ENCODE peak calls at places on chromosomes 11 and 22, in six cellular contexts. O is SK-N-SH, L is K562, H is IMR-90, T is GM12878, J is HepG2. E is an unnamed sample.

GRCh38 chr11:89521294-89521693 is 30.1 kb upstream of the NOX4 start:
- DNase-seq in O (no peak), L (no peak), H (peak), T (no peak), J (no peak), E (no peak)

GRCh38 chr11:119187123-119187892 is 2.0 kb downstream of the NHERF4 start:
- DNase-seq in O (peak), L (peak), H (no peak), T (no peak), J (no peak), E (no peak)

GRCh38 chr22:45534339-45535192 is 31.9 kb downstream of the FBLN1 start:
- DNase-seq in O (no peak), L (no peak), H (peak), T (no peak), J (no peak), E (no peak)

GRCh38 chr11:119087747-119088241 is 3.1 kb downstream of the HMBS start:
- DNase-seq in O (no peak), L (peak), H (no peak), T (no peak), J (no peak), E (no peak)

GRCh38 chr22:29004647-29005371 is 56.8 kb downstream of the C22orf31 start:
- DNase-seq in O (peak), L (peak), H (peak), T (no peak), J (peak), E (no peak)

GRCh38 chr22:22167791-22168189 is 76.8 kb upstream of the VPREB1 start:
- DNase-seq in O (no peak), L (no peak), H (no peak), T (peak), J (no peak), E (no peak)

GRCh38 chr22:45844949-45845613 is 131.9 kb downstream of the WNT7B start:
- DNase-seq in O (no peak), L (no peak), H (no peak), T (no peak), J (no peak), E (no peak)

GRCh38 chr11:83948205-83948604 is 662.0 kb upstream of the CCDC90B start:
- DNase-seq in O (no peak), L (no peak), H (no peak), T (no peak), J (no peak), E (no peak)

GRCh38 chr11:13337986-13338436 is 60.4 kb downstream of the BMAL1 start:
- DNase-seq in O (no peak), L (no peak), H (peak), T (no peak), J (no peak), E (peak)

GRCh38 chr11:22778642-22779041 is 51.0 kb downstream of the SVIP start:
- DNase-seq in O (peak), L (no peak), H (no peak), T (no peak), J (peak), E (peak)

GRCh38 chr11:113663567-113663966 is 42.5 kb downstream of the TMPRSS5 start:
- DNase-seq in O (no peak), L (no peak), H (no peak), T (no peak), J (no peak), E (no peak)

GRCh38 chr11:100240051-100240450 is 447.0 kb upstream of the ARHGAP42 start:
- DNase-seq in O (no peak), L (no peak), H (no peak), T (no peak), J (no peak), E (no peak)
- TF ChIP-seq RFX5 in O (no peak), L (no peak), H (no peak), T (no peak), J (no peak), E (no peak)

GRCh38 chr11:40183073-40184064 is 1276.1 kb downstream of the LRRC4C start:
- DNase-seq in O (no peak), L (no peak), H (no peak), T (peak), J (no peak), E (no peak)

GRCh38 chr11:40179541-40179940 is 1279.9 kb downstream of the LRRC4C start:
- DNase-seq in O (no peak), L (no peak), H (no peak), T (no peak), J (no peak), E (no peak)

GRCh38 chr11:40175980-40176379 is 1283.5 kb downstream of the LRRC4C start:
- DNase-seq in O (no peak), L (no peak), H (no peak), T (no peak), J (no peak), E (no peak)

DNA sequence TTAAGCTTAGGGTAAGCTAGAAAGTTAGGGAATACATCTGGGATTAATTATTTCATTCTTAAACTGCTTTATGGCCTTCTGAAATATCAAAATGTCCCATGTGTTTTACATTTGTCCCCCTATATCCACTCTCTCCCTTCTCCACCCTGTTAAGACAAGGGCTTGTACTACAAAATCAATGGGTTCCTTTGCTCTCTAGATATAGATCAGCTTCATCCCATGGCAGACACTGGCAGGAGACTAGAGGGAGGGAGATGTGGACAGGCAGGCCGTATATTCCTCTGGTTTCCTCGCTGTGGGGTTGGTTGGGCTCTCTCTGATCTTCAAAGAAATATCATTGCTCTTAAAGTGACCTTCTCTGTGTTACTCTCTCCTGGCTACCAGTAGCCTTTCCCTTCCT is 1281.0 kb downstream of the LRRC4C start:
- DNase-seq in O (peak), L (no peak), H (no peak), T (no peak), J (no peak), E (no peak)
- TF ChIP-seq RFX5 in O (no peak), L (no peak), H (no peak), T (no peak), J (no peak), E (no peak)

GRCh38 chr11:71139516-71140205 is 112.7 kb downstream of the SHANK2 start:
- DNase-seq in O (no peak), L (no peak), H (peak), T (no peak), J (peak), E (no peak)
- TF ChIP-seq RFX5 in O (no peak), L (no peak), H (no peak), T (no peak), J (no peak), E (no peak)

GRCh38 chr11:96447711-96448110 is 57.9 kb downstream of the JRKL start:
- DNase-seq in O (no peak), L (no peak), H (no peak), T (no peak), J (no peak), E (no peak)
- TF ChIP-seq RFX5 in O (no peak), L (no peak), H (no peak), T (no peak), J (no peak), E (no peak)

GRCh38 chr11:100739636-100740035 is 52.5 kb downstream of the ARHGAP42 start:
- DNase-seq in O (no peak), L (no peak), H (peak), T (no peak), J (peak), E (no peak)
- TF ChIP-seq RFX5 in O (no peak), L (no peak), H (no peak), T (no peak), J (no peak), E (no peak)

GRCh38 chr22:38177926-38178604 is 3.6 kb downstream of the PLA2G6 start:
- DNase-seq in O (no peak), L (no peak), H (peak), T (no peak), J (peak), E (peak)

GRCh38 chr22:38181453-38182200 is at the start of gene PLA2G6:
- DNase-seq in O (peak), L (peak), H (peak), T (peak), J (peak), E (peak)

GRCh38 chr22:38184788-38185187 is 3.2 kb upstream of the PLA2G6 start:
- DNase-seq in O (no peak), L (no peak), H (no peak), T (no peak), J (no peak), E (no peak)

GRCh38 chr22:38177044-38177443 is 4.6 kb downstream of the PLA2G6 start:
- DNase-seq in O (no peak), L (no peak), H (no peak), T (no peak), J (no peak), E (no peak)

DNA sequence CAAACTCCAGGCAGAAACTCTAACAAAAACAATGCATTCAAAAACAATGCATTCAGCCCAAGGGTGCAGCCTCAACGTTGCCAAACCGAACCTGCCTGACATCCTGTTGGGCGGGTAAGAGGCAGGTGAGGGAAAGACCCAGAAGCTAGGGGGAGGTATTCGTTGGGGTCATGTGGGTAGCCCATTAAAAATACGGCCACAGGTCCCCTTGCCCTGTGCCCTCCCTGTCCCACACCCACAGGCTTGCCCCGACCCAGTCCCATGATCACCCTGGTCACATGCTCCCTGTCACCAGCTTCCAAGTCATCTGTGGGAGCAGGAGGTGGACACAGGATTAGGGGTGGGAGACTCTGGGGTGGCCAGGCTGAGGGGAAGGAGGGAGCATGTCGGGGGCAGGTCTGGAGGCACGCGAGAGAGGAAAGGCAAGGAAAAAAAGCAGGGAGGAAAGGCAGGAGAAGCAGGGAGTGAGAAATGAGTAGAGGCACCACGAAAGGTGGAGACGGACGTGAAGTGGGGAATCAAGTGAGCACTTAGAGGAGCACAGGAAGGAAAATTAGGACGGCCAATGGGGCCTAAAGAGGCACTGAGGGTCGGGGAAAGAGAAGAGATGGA is 683 bp downstream of the PLA2G6 start:
- DNase-seq in O (no peak), L (peak), H (no peak), T (no peak), J (no peak), E (no peak)
- TF ChIP-seq RFX5 in O (no peak), L (no peak), H (no peak), T (no peak), J (no peak), E (no peak)

DNA sequence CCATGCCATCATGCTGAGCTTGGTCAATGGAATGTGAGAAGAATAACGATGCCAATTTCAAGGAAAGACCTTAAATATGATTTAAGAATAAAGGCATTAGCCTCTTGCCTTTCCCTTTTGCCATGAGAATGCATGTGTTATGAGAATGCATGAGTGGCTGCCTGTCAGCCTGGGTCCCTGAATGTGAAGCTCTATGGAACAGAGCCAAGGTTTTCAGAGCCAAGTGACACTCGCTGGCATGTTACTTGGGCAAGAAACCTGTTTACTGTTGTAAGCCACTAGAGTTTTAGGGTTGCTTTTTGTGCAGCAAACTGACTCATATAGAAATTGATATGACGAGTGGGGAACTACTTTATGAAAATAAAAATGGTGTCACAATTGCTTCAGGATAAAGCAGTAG is 75.7 kb downstream of the JRKL start:
- DNase-seq in O (no peak), L (no peak), H (no peak), T (no peak), J (no peak), E (no peak)
- TF ChIP-seq RFX5 in O (no peak), L (no peak), H (no peak), T (no peak), J (no peak), E (no peak)

DNA sequence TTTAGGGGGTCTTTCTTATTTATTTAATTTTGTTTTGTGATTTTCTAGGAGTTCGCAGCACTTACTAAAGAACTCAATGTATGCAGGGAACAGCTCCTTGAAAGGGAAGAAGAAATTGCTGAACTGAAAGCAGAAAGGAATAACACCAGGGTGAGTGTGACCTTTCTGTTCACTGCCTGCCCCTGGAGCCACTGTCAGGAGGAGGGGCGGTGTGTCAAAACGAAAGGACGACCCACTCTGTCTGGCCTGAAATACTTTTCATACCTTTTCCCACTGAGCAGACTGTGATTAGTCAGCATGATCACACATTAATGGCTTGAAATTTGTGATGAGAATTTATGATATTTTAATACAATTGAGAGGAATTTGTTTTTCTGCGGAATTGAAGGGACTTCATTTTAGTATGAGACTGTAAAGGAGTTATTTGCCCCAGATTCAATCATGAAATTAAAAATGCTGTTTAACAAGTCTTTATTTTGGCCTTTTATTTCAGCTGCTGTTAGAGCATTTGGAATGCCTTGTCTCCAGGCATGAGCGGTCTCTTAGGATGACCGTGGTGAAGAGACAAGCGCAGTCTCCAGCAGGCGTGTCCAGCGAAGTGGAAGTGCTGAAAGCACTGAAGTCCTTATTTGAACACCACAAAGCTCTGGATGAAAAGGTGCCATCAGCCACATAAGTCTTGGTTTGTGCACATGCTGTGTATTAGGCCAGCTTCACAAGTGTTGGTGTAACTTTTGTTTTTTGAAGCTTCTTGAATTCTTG is 54.0 kb downstream of the PPFIA1 start:
- DNase-seq in O (no peak), L (no peak), H (no peak), T (peak), J (no peak), E (no peak)
- TF ChIP-seq RFX5 in O (no peak), L (no peak), H (no peak), T (no peak), J (no peak), E (no peak)

GRCh38 chr11:111566324-111566723 is 25.8 kb downstream of the LAYN start:
- DNase-seq in O (no peak), L (no peak), H (no peak), T (no peak), J (no peak), E (no peak)
- TF ChIP-seq RFX5 in O (no peak), L (no peak), H (no peak), T (no peak), J (no peak), E (no peak)

GRCh38 chr11:1568451-1568911 is 3.6 kb downstream of the DUSP8 start:
- DNase-seq in O (peak), L (no peak), H (no peak), T (no peak), J (no peak), E (no peak)
- TF ChIP-seq RFX5 in O (no peak), L (no peak), H (no peak), T (no peak), J (no peak), E (no peak)